ENCODE peak calls at places on chromosomes 4 and X, in four cellular contexts. T, V, Y and G are unnamed samples. For H3K9me3, the result is how much of the 10 kb centered on the place peaks cover.

GRCh38 chrX:119570351-119570835 is 4.0 kb upstream of the UBE2A start:
- DNase-seq in T (no peak), V (no peak), Y (no peak), G (no peak)

GRCh38 chr4:108172780-108173598 is 4.3 kb upstream of the LEF1 start:
- DNase-seq in T (peak), V (peak), Y (peak), G (peak)

GRCh38 chrX:40871385-40872082 is 136.2 kb upstream of the MED14 start:
- DNase-seq in T (peak), V (no peak), Y (no peak), G (no peak)

GRCh38 chr4:68271851-68272756 is 26.6 kb upstream of the TMPRSS11B start:
- DNase-seq in T (peak), V (no peak), Y (no peak), G (no peak)

GRCh38 chrX:18889982-18890381 is 93.9 kb downstream of the PHKA2 start:
- DNase-seq in T (no peak), V (no peak), Y (no peak), G (no peak)

GRCh38 chr4:173257732-173258717 is 76.1 kb downstream of the HMGB2 start:
- DNase-seq in T (peak), V (no peak), Y (peak), G (no peak)

GRCh38 chrX:108359811-108360602 is 78.2 kb downstream of the COL4A6 start:
- DNase-seq in T (no peak), V (no peak), Y (no peak), G (no peak)

GRCh38 chr4:19636451-19636850 is 615.3 kb upstream of the SLIT2 start:
- DNase-seq in T (no peak), V (no peak), Y (no peak), G (no peak)

GRCh38 chrX:69297521-69297920 is 132.3 kb upstream of the PJA1 start:
- DNase-seq in T (no peak), V (no peak), Y (no peak), G (no peak)

GRCh38 chr4:165489786-165490185 is 111.0 kb downstream of the CPE start:
- DNase-seq in T (peak), V (no peak), Y (no peak), G (no peak)

GRCh38 chrX:25019707-25020390 is 4.1 kb upstream of the ARX start:
- DNase-seq in T (no peak), V (no peak), Y (no peak), G (no peak)

GRCh38 chrX:137432609-137433008 is 133.3 kb upstream of the ZIC3 start:
- DNase-seq in T (no peak), V (peak), Y (no peak), G (no peak)

GRCh38 chr4:31130930-31131329 is 410.8 kb downstream of the PCDH7 start:
- DNase-seq in T (no peak), V (no peak), Y (no peak), G (no peak)

GRCh38 chr4:89904524-89904923 is 9.9 kb downstream of the MMRN1 start:
- DNase-seq in T (no peak), V (no peak), Y (no peak), G (no peak)

GRCh38 chrX:153628129-153628528 is 18.9 kb upstream of the DUSP9 start:
- DNase-seq in T (no peak), V (no peak), Y (no peak), G (no peak)

GRCh38 chrX:155179343-155179997 is 36.8 kb upstream of the VBP1 start:
- DNase-seq in T (no peak), V (no peak), Y (no peak), G (no peak)

GRCh38 chr4:141078871-141079270 is 54.4 kb downstream of the RNF150 start:
- DNase-seq in T (no peak), V (no peak), Y (no peak), G (no peak)

GRCh38 chr4:7759221-7759620 is 180.4 kb downstream of the AFAP1 start:
- DNase-seq in T (no peak), V (no peak), Y (no peak), G (peak)

GRCh38 chrX:115264009-115264408 is 25.5 kb upstream of the LUZP4 start:
- DNase-seq in T (no peak), V (no peak), Y (no peak), G (no peak)

GRCh38 chrX:36867143-36867542 is 141.0 kb upstream of the FAM47C start:
- DNase-seq in T (peak), V (no peak), Y (no peak), G (no peak)

GRCh38 chr4:152181150-152181549 is 354.7 kb downstream of the FBXW7 start:
- DNase-seq in T (no peak), V (no peak), Y (no peak), G (no peak)

GRCh38 chr4:8070751-8071718 is 87.6 kb downstream of the ABLIM2 start:
- DNase-seq in T (no peak), V (no peak), Y (no peak), G (no peak)

GRCh38 chr4:88015659-88016295 is 8.3 kb downstream of the PKD2 start:
- DNase-seq in T (no peak), V (no peak), Y (no peak), G (no peak)

GRCh38 chrX:49266536-49267445 is 2.3 kb upstream of the FOXP3 start:
- DNase-seq in T (no peak), V (no peak), Y (no peak), G (peak)

GRCh38 chrX:106742193-106742592 is 15.7 kb downstream of the RNF128 start:
- DNase-seq in T (no peak), V (no peak), Y (no peak), G (no peak)

GRCh38 chr4:38672247-38673071 is 8.5 kb downstream of the KLF3 start:
- DNase-seq in T (no peak), V (no peak), Y (no peak), G (no peak)

GRCh38 chr4:38673109-38673978 is 9.3 kb downstream of the KLF3 start:
- DNase-seq in T (peak), V (no peak), Y (peak), G (no peak)

GRCh38 chr4:38675167-38676121 is 11.4 kb downstream of the KLF3 start:
- DNase-seq in T (peak), V (peak), Y (peak), G (no peak)

GRCh38 chr4:38676986-38677385 is 13.0 kb downstream of the KLF3 start:
- DNase-seq in T (no peak), V (no peak), Y (no peak), G (no peak)

GRCh38 chr4:38674206-38675144 is 10.5 kb downstream of the KLF3 start:
- DNase-seq in T (peak), V (no peak), Y (no peak), G (no peak)
- TF ChIP-seq POLR2AphosphoS5 in T (no peak), V (no peak), Y (no peak), G (no peak)

DNA sequence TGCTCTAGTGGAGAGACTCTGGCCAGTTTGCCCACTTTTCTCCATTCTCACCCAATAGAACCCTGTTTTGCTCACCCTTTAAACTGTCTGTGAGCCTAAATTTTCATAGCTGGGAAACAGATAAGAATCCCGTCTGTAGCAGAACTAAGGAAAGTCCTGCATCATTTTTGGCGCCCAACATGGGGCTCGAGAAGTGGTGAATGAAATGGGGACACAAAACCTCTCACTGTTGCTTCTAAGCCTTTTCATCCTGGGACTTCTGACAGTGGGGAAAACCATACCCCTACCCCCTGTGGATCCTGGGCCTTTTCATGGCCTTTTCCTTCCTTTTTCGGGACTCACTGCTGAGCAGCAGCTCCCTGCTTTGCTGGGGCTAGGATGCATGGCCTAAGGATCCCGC is 189.9 kb downstream of the INPP4B start:
- DNase-seq in T (no peak), V (peak), Y (no peak), G (no peak)
- H3K9me3 ChIP-seq in T (under half), V (under half), Y (half or more), G (half or more)

DNA sequence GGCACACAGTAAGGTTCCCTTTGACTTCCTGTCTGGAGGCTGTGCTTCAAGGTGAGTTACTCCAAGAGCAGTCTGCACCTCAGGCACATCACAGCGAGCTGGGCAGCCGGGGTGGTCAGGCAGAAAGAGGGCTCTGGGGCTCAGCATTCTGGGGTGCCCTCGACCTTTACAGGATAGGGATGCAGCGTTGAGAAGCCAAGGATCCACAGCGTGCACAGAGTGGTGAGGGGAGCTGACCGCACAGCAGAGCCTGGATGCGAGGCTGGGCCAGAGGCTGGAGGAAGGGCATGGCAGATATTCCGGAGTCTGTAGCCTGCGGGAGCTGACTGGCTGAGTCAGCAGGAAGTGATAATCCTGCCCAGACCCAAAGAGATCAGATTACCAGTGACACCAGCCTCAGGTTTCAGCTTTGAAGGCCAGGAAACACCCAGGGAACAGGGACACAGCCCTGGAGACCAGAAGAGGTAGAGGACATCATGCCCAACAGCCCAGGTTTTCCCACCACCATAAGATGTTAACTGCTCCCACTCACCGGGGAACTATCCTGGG is 38.4 kb upstream of the PDLIM3 start:
- DNase-seq in T (peak), V (peak), Y (no peak), G (no peak)
- TF ChIP-seq POLR2AphosphoS5 in T (peak), V (peak), Y (no peak), G (peak)

GRCh38 chr4:72169861-72170260 is 138.1 kb downstream of the NPFFR2 start:
- DNase-seq in T (no peak), V (no peak), Y (no peak), G (no peak)

DNA sequence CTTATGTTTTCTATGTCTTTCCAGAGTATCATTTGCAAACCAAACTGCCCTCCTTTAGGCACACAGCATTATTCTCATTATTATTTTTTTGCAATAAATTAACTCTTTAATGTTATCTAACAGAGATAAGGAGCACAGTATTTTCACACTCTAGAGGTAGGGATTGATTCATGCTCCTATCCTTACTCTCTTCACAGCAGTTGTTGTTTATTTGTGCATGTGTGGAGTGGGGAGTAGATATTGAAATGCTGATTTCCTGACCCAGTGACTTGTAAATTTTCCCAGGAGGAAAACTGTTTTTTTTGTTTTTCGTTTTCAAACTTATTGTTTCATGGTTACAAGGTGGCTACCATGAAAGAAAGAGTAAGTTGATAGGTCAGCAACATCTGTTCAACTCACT is 140.0 kb downstream of the NPFFR2 start:
- DNase-seq in T (no peak), V (no peak), Y (no peak), G (no peak)
- H3K9me3 ChIP-seq in T (under half), V (under half), Y (under half), G (under half)

DNA sequence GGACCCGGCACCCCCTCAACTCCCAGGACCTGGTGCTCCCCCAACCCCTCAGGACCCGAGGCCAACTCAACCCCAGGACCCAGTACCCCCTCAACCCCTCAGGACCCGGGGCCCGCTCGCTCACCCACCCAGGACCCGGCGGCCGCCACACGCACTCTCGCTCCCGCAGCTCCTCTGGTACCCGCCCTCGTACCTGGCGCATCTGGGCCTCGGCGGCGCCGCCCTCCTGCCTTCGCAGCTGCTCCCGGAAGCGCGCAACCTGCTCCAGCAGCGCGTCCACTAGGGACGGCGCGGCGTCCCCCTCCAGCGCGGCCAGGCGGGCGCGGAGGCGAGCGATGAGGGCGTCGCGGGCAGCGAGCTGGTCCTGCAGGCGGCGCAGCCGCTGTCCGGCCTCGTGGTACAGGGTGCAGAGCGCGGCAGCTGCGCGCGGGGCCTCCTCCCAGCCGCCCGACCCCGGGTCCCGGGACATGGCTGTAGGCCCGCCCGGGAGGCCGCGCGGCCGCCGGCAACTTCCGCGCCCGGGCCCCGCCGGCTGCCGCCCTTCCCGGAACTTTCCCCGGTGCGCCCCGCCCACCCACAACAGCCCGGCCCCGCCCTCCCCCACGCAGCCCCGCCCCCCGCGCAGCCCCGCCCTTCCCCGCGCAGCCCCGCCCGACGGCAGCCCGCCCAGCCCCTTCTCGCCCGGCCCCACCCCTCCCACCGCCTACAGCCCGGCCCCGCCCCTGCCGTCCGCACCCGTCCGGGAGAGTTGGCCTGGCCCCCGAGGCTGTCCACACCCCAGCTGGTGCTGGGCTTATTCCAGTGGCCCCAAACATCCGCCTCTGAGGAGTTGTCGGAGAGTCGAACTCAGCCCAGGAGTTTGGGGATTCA is at the start of gene TNIP2:
- DNase-seq in T (peak), V (peak), Y (peak), G (peak)
- TF ChIP-seq POLR2AphosphoS5 in T (peak), V (no peak), Y (peak), G (peak)

DNA sequence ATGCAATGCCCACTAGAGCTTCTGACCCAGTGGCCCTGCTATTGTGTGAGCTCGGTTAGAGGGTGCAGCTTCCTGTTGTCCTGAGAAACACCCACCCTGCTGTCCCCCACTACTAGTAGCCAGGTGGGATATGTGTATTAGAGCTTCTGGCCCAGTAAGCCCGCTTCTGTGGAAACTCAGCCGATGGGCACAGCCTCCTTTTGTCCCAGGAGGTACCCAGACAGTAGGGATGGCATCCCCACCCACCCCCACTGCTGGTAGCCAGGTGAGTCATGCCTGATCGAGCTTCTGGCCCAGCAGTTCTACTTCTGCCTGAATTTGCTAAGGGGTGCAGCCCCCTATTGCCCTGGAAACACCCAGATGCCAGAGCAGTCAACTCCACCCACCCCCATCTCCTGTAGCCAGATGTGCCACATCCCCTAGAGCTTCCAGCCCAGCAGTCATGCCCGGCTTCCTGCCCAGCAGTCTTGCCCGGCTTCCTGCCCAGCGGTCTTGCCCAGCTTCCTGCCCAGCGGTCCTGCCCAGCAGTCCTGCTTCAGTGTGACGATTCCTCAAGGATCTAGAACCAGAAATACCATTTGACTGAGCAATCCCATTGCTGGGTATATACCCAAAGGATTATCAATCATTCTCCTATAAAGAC is 162.7 kb upstream of the KLF8 start:
- DNase-seq in T (no peak), V (no peak), Y (no peak), G (peak)
- H3K9me3 ChIP-seq in T (under half), V (under half), Y (under half), G (under half)